ENCODE peak calls at places on chromosomes 16 and 17, in seven cellular contexts. H is A549, A is tibial nerve, S is ovary, V is transverse colon, E is sigmoid colon, J is suprapubic skin. O is an unnamed sample.

GRCh38 chr17:3678821-3679175 is 10.2 kb downstream of the EMC6 start:
- DNase-seq in A (no peak), V (no peak), H (no peak), J (no peak), S (no peak), E (no peak), O (no peak)

GRCh38 chr17:81386646-81387234 is 8.5 kb upstream of the BAHCC1 start:
- DNase-seq in S (peak; percentile 79), A (no peak), J (no peak), H (no peak), E (no peak), V (peak; percentile 47), O (peak; percentile 56)

GRCh38 chr17:54919456-54919855 is 18.8 kb downstream of the TOM1L1 start:
- DNase-seq in A (no peak), V (no peak), H (no peak), E (no peak), J (no peak), S (no peak), O (no peak)

GRCh38 chr16:89620406-89620841 is 7.0 kb downstream of the DPEP1 start:
- DNase-seq in S (no peak), A (no peak), E (no peak), J (no peak), V (no peak), H (no peak), O (no peak)

GRCh38 chr16:19907161-19907992 is 22.7 kb upstream of the GPRC5B start:
- DNase-seq in V (peak; percentile 67), H (peak; percentile 67), S (peak; percentile 61), J (no peak), E (peak; percentile 77), A (peak; percentile 26), O (peak; percentile 79)

GRCh38 chr17:38591759-38592241 is 14.0 kb downstream of the SRCIN1 start:
- DNase-seq in S (no peak), V (no peak), A (no peak), J (no peak), H (no peak), E (no peak), O (no peak)

GRCh38 chr17:59361916-59362810 is 30.7 kb downstream of the YPEL2 start:
- DNase-seq in E (peak; percentile 58), A (no peak), H (no peak), J (no peak), S (no peak), V (no peak), O (no peak)

GRCh38 chr17:7186241-7186640 is 7.1 kb upstream of the ASGR1 start:
- DNase-seq in H (peak; percentile 37), A (no peak), E (no peak), S (no peak), V (no peak), J (no peak), O (no peak)

GRCh38 chr17:51231999-51232398 is 27.9 kb downstream of the MBTD1 start:
- DNase-seq in J (no peak), S (no peak), V (no peak), A (no peak), E (no peak), H (no peak), O (no peak)

GRCh38 chr16:53220585-53220984 is 165.8 kb downstream of the CHD9 start:
- DNase-seq in A (no peak), V (no peak), E (no peak), H (no peak), J (no peak), S (no peak), O (no peak)

GRCh38 chr16:87515475-87516330 is 22.9 kb upstream of the ZCCHC14 start:
- DNase-seq in H (no peak), J (no peak), A (no peak), V (no peak), S (peak; percentile 49), E (no peak), O (no peak)

GRCh38 chr17:7685533-7686220 is 1.6 kb downstream of the TP53 start:
- DNase-seq in V (peak; percentile 96), H (peak; percentile 91), J (peak; percentile 95), E (peak; percentile 96), S (peak; percentile 92), A (peak; percentile 76), O (peak; percentile 93)

GRCh38 chr17:13016881-13017622 is 775 bp downstream of the ELAC2 start:
- DNase-seq in E (no peak), V (no peak), J (no peak), A (no peak), S (no peak), H (peak; percentile 44), O (no peak)

GRCh38 chr17:44348234-44348987 is 3.3 kb downstream of the GRN start:
- DNase-seq in J (no peak), H (no peak), S (no peak), A (no peak), V (peak; percentile 48), E (no peak), O (no peak)

GRCh38 chr17:41267711-41268110 is 2.5 kb downstream of the KRTAP9-6 start:
- DNase-seq in A (no peak), S (no peak), V (no peak), J (no peak), H (no peak), E (no peak), O (no peak)

GRCh38 chr17:77470800-77471733 is 330.3 kb downstream of the SEC14L1 start:
- DNase-seq in V (no peak), S (peak; percentile 80), H (peak; percentile 53), E (no peak), A (no peak), J (no peak), O (no peak)

GRCh38 chr17:64572682-64573154 is 65.9 kb downstream of the CEP95 start:
- DNase-seq in S (no peak), V (no peak), E (no peak), J (no peak), A (no peak), H (no peak), O (no peak)

GRCh38 chr17:57561072-57561861 is 183.8 kb downstream of the CCDC182 start:
- DNase-seq in V (no peak), H (no peak), E (no peak), S (no peak), J (no peak), A (no peak), O (no peak)

GRCh38 chr17:78294776-78295175 is 63.3 kb downstream of the TMEM235 start:
- DNase-seq in S (no peak), J (no peak), E (no peak), V (no peak), H (no peak), A (no peak), O (no peak)

GRCh38 chr17:9982159-9982558 is 77.1 kb upstream of the RCVRN start:
- DNase-seq in S (no peak), A (no peak), V (peak; percentile 15), J (no peak), E (peak; percentile 11), H (peak; percentile 53), O (no peak)

GRCh38 chr17:80826955-80827645 is 164.5 kb upstream of the CHMP6 start:
- DNase-seq in H (peak; percentile 77), V (no peak), J (peak; percentile 90), E (peak; percentile 81), A (peak; percentile 26), S (peak; percentile 38), O (no peak)

GRCh38 chr16:81615833-81616232 is 163.3 kb upstream of the PLCG2 start:
- DNase-seq in H (no peak), V (no peak), J (no peak), S (no peak), A (no peak), E (no peak), O (no peak)

GRCh38 chr16:53064179-53064578 is 9.4 kb downstream of the CHD9 start:
- DNase-seq in E (no peak), A (no peak), V (no peak), J (no peak), S (no peak), H (no peak), O (no peak)

GRCh38 chr17:43655702-43656275 is 5.9 kb downstream of the MEOX1 start:
- DNase-seq in J (no peak), H (no peak), S (no peak), E (no peak), A (no peak), V (no peak), O (no peak)

GRCh38 chr17:44204453-44204882 is 4.8 kb upstream of the ATXN7L3 start:
- DNase-seq in S (no peak), A (no peak), V (no peak), H (no peak), J (no peak), E (no peak), O (no peak)

GRCh38 chr17:49548506-49549310 is 27.0 kb upstream of the NXPH3 start:
- DNase-seq in E (no peak), A (no peak), V (no peak), H (peak; percentile 64), J (peak; percentile 55), S (no peak), O (peak; percentile 55)

GRCh38 chr16:67170168-67170947 is at the start of gene NOL3:
- DNase-seq in V (peak; percentile 88), S (peak; percentile 90), H (peak; percentile 89), E (peak; percentile 94), A (peak; percentile 76), J (no peak), O (peak; percentile 84)
- TF ChIP-seq CTCF in V (no peak), S (no peak), H (no peak), E (no peak), A (no peak), J (no peak), O (no peak)

GRCh38 chr16:85514601-85515318 is 98.4 kb upstream of the GSE1 start:
- DNase-seq in E (peak; percentile 89), A (peak; percentile 31), S (peak; percentile 79), J (no peak), H (peak; percentile 95), V (peak; percentile 56), O (peak; percentile 77)
- TF ChIP-seq EP300 in E (no peak), A (peak; percentile 86), S (no peak), J (no peak), H (peak; percentile 78), V (no peak), O (no peak)

DNA sequence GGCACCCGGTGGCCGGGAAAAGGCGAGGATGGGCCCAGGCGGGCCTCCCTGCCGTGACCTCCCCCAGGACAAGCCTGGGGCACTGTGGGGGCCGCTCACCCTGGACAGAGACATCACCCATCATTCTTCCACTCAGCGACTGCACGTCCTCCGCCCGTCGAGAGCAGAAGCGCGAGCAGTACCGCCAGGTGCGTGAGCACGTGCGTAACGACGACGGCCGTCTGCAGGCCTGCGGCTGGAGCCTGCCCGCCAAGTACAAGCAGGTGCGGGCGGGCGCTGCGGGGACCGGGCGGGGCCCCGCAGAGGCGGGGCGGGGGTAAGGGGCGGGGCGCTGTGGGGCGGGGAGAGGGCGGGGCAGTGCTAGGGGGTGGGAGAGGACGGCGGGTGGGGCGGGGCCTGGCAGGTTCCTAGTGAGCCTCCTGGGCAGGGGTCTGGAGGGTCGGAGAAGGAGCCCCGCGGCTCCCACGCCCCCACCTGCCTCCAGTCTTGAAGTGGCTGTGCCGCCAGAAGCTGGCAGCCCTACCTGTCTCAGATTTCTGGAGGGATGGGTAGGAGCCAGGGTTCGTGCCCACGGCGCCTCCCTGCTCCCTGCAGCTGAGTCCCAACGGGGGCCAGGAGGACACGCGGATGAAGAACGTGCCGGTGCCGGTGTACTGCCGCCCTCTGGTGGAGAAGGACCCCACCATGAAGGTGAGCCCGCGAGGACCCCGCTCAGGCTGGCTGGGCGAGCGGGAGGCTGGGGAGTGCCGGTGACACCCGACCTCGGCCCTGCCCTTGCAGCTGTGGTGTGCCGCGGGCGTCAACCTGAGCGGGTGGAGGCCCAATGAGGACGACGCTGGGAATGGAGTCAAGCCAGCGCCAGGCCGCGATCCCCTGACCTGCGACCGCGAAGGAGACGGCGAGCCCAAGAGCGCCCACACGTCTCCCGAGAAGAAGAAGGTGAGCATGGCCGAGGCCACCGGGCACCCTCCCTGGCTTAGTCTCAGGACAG is 7.5 kb downstream of the NME3 start:
- DNase-seq in A (no peak), V (no peak), S (peak; percentile 68), E (no peak), H (no peak), J (no peak), O (no peak)
- TF ChIP-seq CTCF in A (peak; percentile 38), V (no peak), S (no peak), E (peak; percentile 39), H (peak; percentile 46), J (no peak), O (no peak)

GRCh38 chr16:31073073-31073822 is 792 bp downstream of the ZNF668 start:
- DNase-seq in E (peak; percentile 95), H (peak; percentile 92), A (peak; percentile 75), V (peak; percentile 94), J (peak; percentile 94), S (peak; percentile 92), O (peak; percentile 92)
- TF ChIP-seq EP300 in E (no peak), H (no peak), A (no peak), V (no peak), J (no peak), S (no peak), O (no peak)

O was measured in stomach.